ENCODE peak calls at places on chromosomes 13 and 19, in seven cellular contexts. Q is H9, X is body of pancreas, H is lower lobe of right lung, F is breast epithelium, S is cardiac muscle cell, V is NT2/D1. U is an unnamed sample.

GRCh38 chr13:20174656-20175405 is 14.0 kb upstream of the GJA3 start:
- DNase-seq in Q (peak; percentile 54), X (peak; percentile 50), H (peak; percentile 87), F (peak; percentile 64), S (no peak), V (no peak), U (peak; percentile 95)

GRCh38 chr13:19597523-19597922 is 35.9 kb upstream of the MPHOSPH8 start:
- DNase-seq in Q (no peak), X (no peak), H (no peak), F (no peak), S (no peak), V (no peak), U (no peak)

GRCh38 chr19:37929512-37929911 is 22.5 kb downstream of the SIPA1L3 start:
- DNase-seq in Q (peak; percentile 74), X (no peak), H (no peak), F (no peak), S (no peak), V (no peak), U (no peak)

GRCh38 chr13:27667946-27668345 is 46.3 kb downstream of the POLR1D start:
- DNase-seq in Q (no peak), X (no peak), H (no peak), F (no peak), S (peak; percentile 63), V (no peak), U (no peak)

GRCh38 chr19:50482886-50483285 is 6.2 kb upstream of the GARIN5A start:
- DNase-seq in Q (no peak), X (no peak), H (no peak), F (no peak), S (no peak), V (no peak), U (no peak)

GRCh38 chr19:39679056-39679790 is 23.5 kb downstream of the LGALS16 start:
- DNase-seq in Q (no peak), X (no peak), H (no peak), F (no peak), S (no peak), V (no peak), U (no peak)

GRCh38 chr19:15595069-15595468 is 19.9 kb upstream of the CYP4F8 start:
- DNase-seq in Q (no peak), X (no peak), H (no peak), F (no peak), S (no peak), V (no peak), U (no peak)

GRCh38 chr13:22765566-22765965 is 415.2 kb upstream of the SGCG start:
- DNase-seq in Q (no peak), X (no peak), H (no peak), F (no peak), S (no peak), V (no peak), U (no peak)

GRCh38 chr13:20353973-20354372 is 121.9 kb upstream of the GJB6 start:
- DNase-seq in Q (no peak), X (no peak), H (no peak), F (no peak), S (no peak), V (no peak), U (no peak)

GRCh38 chr19:46963093-46963734 is 56.4 kb upstream of the NPAS1 start:
- DNase-seq in Q (no peak), X (no peak), H (no peak), F (no peak), S (no peak), V (no peak), U (no peak)

GRCh38 chr19:39631178-39631577 is 24.5 kb upstream of the LGALS16 start:
- DNase-seq in Q (no peak), X (no peak), H (no peak), F (no peak), S (no peak), V (no peak), U (no peak)

GRCh38 chr19:6056801-6057650 is 53.3 kb downstream of the RFX2 start:
- DNase-seq in Q (peak; percentile 39), X (peak; percentile 38), H (peak; percentile 79), F (peak; percentile 78), S (no peak), V (peak; percentile 46), U (no peak)
- H3K4me1 ChIP-seq in Q (no peaks in the 10 kb centered on the region), X (peaks cover 19% of the 10 kb centered on the region), H (peaks cover 63% of the 10 kb centered on the region), F (peaks cover 17% of the 10 kb centered on the region), S (no peaks in the 10 kb centered on the region), V (peaks cover 26% of the 10 kb centered on the region), U (peaks cover 55% of the 10 kb centered on the region)

DNA sequence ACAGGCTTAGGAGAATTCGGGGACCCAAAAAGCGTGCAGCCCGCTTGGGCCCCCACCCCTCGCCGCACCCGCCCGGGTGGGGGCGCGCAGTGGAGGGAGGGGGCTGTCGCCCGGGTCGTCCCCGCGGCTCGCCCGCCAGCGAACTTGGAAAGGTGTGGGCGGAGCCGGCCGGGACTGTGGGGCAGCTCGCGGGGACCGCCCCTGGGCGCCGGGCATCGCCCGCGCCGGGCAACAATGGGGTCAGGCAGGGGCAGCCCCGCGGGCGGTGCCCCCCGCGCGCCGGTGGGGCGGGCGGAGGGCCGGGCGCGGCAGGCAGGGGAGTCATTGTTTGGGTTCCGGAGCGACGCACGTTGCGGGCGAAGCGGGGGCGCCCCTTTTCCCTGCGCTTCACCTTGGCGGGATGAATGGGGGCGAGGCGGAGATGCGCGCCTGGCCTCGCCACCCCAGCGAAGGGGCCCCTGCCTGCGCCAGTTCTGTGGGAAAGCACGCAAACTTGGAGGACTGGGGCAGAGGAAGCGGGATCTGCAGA is 637 bp upstream of the KLF12 start:
- DNase-seq in Q (no peak), X (peak; percentile 44), H (peak; percentile 66), F (peak; percentile 54), S (peak; percentile 71), V (no peak), U (peak; percentile 51)
- H3K4me1 ChIP-seq in Q (peaks cover 2% of the 10 kb centered on the region), X (peaks cover 28% of the 10 kb centered on the region), H (peaks cover 21% of the 10 kb centered on the region), F (no peaks in the 10 kb centered on the region), S (peaks cover 19% of the 10 kb centered on the region), V (no peaks in the 10 kb centered on the region), U (peaks cover 19% of the 10 kb centered on the region)

DNA sequence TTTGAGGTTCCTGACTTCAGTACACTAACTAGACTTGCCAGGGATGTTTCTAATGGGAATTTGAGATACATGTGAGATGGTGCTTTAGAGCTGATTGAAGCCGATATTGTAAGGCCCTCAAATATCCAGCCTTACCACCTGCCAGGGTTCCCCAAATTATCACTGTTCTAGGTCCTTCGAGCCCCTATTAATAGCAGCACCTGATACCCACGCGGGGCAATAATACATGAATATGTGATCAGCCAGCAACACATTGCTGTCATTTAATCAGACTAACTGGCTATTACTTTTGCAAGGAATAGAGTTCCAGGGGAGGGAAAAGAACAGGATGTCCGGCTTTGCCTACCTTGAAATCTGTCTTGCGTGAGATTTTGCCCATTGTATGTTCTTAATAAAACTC is 5.1 kb downstream of the RGCC start:
- DNase-seq in Q (no peak), X (no peak), H (no peak), F (no peak), S (no peak), V (no peak), U (no peak)
- H3K4me1 ChIP-seq in Q (no peaks in the 10 kb centered on the region), X (peaks cover 16% of the 10 kb centered on the region), H (peaks cover 75% of the 10 kb centered on the region), F (no peaks in the 10 kb centered on the region), S (no peaks in the 10 kb centered on the region), V (peaks cover 2% of the 10 kb centered on the region), U (peaks cover 52% of the 10 kb centered on the region)

DNA sequence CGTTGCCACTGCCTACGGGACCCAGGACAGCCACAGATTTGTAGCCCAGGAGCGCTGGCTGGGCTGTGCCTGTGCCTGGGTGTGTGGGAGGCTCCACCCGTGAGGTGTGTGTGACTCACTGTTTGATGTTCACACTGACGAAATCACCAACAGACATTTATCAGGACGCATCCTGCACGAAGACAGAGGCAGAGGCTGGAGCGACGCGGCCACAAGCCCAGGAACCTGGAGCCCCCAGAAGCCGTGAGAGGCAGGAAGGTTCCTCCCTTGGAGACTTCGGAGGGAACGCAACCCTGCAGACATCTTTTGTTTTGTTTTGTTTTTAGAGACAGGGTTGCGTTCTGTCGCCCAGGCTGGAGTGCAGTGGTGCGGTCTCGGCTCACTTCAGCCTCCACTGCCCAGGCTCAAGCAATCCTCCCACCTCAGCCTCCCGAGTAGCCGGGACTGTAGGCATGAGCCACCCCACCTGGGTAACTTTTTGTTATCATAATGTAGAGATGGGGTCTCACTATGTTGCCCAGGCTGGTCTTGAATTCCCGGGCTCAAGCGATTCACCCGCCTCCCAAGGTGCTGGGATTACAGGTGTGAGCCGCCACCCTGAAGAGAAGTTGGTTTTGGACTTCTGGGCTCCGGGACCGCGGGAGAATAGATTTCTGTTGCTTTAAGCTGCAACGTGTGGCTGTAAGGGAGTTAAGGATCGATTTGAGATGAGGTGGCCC is 25.0 kb upstream of the WDR18 start:
- DNase-seq in Q (no peak), X (no peak), H (no peak), F (no peak), S (no peak), V (no peak), U (no peak)
- H3K4me1 ChIP-seq in Q (peaks cover 3% of the 10 kb centered on the region), X (peaks cover 27% of the 10 kb centered on the region), H (peaks cover 15% of the 10 kb centered on the region), F (no peaks in the 10 kb centered on the region), S (peaks cover 36% of the 10 kb centered on the region), V (peaks cover 57% of the 10 kb centered on the region), U (peaks cover 16% of the 10 kb centered on the region)

DNA sequence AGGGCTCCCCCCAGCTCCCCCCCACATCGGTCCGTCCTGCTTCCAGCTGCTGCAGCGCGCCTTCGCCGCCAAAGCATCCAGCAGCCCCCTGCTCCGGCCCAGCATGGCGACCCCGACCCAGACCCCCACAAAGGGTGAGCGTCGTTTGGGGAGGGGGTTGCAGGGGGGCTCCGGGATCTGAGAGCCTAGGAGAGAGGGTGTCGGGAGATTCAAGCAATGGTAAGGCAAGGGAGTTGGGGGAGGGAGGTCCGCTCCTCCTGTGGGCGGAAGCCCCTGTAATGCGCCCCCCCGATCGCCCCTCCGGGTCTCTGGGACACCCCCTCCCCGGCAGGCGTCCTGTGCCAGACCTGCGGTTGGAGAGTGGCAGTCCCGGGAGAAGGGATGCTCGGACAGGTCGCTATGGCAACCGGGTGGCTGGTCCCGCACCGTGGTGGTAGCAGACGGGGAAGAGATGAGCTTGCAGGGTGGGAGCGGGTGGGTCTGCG is at the start of gene FXYD7:
- DNase-seq in Q (peak; percentile 65), X (no peak), H (no peak), F (no peak), S (no peak), V (no peak), U (no peak)
- H3K4me1 ChIP-seq in Q (peaks cover 2% of the 10 kb centered on the region), X (peaks cover 16% of the 10 kb centered on the region), H (peaks cover 23% of the 10 kb centered on the region), F (peaks cover 5% of the 10 kb centered on the region), S (peaks cover 27% of the 10 kb centered on the region), V (peaks cover 12% of the 10 kb centered on the region), U (peaks cover 26% of the 10 kb centered on the region)

DNA sequence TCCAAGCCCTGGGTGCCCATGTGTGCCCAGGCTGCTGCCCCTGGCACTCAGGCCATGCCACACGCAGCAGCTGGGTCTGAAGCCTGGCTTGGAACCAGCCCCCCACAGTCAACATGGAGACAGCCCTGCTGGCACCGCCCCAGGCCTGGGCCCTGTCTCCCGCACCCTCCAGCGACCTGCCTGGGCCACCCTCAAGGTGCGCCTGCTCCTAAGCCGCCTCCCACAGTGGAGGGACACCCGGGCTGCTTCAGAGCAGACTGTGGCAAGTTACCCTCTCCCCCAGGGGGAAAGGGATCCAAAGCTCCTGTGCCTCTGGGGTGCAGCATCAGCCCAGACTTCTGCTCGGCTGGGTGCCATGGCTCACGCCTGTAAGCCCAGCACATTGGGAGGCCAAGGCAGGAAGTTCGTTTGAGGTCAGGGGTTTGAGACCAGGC is 15.8 kb downstream of the ELL start:
- DNase-seq in Q (no peak), X (no peak), H (no peak), F (no peak), S (no peak), V (no peak), U (no peak)
- H3K4me1 ChIP-seq in Q (no peaks in the 10 kb centered on the region), X (peaks cover 88% of the 10 kb centered on the region), H (peaks cover 89% of the 10 kb centered on the region), F (peaks cover 38% of the 10 kb centered on the region), S (peaks cover 54% of the 10 kb centered on the region), V (peaks cover 33% of the 10 kb centered on the region), U (peaks cover 77% of the 10 kb centered on the region)

DNA sequence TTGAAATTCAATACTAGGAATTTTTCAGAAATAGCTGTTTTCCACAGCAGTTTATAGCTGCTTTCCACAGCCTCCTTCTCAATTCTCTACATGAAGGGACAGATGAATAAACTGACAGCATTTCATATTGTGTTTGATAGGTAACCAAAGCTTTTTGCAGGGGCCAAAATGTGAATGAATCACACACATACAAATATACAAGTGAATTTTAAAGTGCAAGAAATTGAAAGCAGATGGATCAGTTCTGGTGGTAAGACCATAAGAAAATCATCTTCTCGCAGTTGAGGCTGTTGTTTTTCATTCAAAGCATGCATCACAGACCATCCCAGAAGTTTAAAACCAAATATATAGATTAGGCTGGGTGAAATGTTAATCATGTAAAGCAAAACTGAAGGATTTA is 1569.4 kb downstream of the PCDH9 start:
- DNase-seq in Q (no peak), X (no peak), H (no peak), F (no peak), S (no peak), V (no peak), U (no peak)
- H3K4me1 ChIP-seq in Q (no peaks in the 10 kb centered on the region), X (no peaks in the 10 kb centered on the region), H (no peaks in the 10 kb centered on the region), F (no peaks in the 10 kb centered on the region), S (no peaks in the 10 kb centered on the region), V (no peaks in the 10 kb centered on the region), U (no peaks in the 10 kb centered on the region)

U was measured in upper lobe of left lung.